ENCODE peak calls at places on chromosomes 13 and 19, in six cellular contexts. C is IMR-90, T is H9, G is neuronal stem cell, P is H1, N is trophoblast cell. Z is an unnamed sample.

GRCh38 chr13:26629260-26629659 is 71.8 kb downstream of the WASF3 start:
- DNase-seq in T (no peak), G (no peak), C (no peak), N (peak), P (no peak), Z (no peak)

GRCh38 chr19:38303517-38304351 is at the start of gene C19orf33:
- DNase-seq in P (no peak), N (peak), T (peak), C (no peak), G (no peak), Z (no peak)

GRCh38 chr19:50242586-50242985 is 39.2 kb downstream of the MYH14 start:
- DNase-seq in G (no peak), N (no peak), P (no peak), T (no peak), C (no peak), Z (no peak)

GRCh38 chr19:14530505-14530904 is 1.1 kb downstream of the TECR start:
- DNase-seq in T (no peak), N (no peak), C (no peak), P (no peak), G (no peak), Z (no peak)

GRCh38 chr13:92390217-92390616 is 836.4 kb upstream of the GPC6 start:
- DNase-seq in T (no peak), G (no peak), P (no peak), C (no peak), N (no peak), Z (peak)

GRCh38 chr13:36905944-36906343 is 14.1 kb downstream of the SMAD9 start:
- DNase-seq in P (no peak), N (no peak), G (no peak), T (no peak), C (no peak), Z (no peak)

GRCh38 chr19:56840452-56841193 is at the start of the genes PEG3 and ZIM2:
- DNase-seq in P (no peak), T (no peak), G (peak), C (no peak), N (peak), Z (no peak)

GRCh38 chr19:45117167-45117594 is 24.2 kb downstream of the PPP1R37 start:
- DNase-seq in G (no peak), N (no peak), P (no peak), T (no peak), C (peak), Z (peak)

GRCh38 chr19:10352764-10353671 is 13.6 kb upstream of the ICAM3 start:
- DNase-seq in T (peak), N (no peak), G (peak), C (no peak), P (peak), Z (peak)

GRCh38 chr19:41703602-41704293 is 4.7 kb upstream of the CEACAM5 start:
- DNase-seq in P (no peak), G (no peak), N (no peak), T (peak), C (no peak), Z (no peak)

GRCh38 chr19:49415102-49415809 is 8.0 kb downstream of the PTH2 start:
- DNase-seq in C (no peak), N (no peak), P (no peak), T (no peak), G (no peak), Z (no peak)

GRCh38 chr19:13110099-13110610 is 6.4 kb downstream of the TRMT1 start:
- DNase-seq in P (no peak), T (no peak), N (no peak), G (no peak), C (no peak), Z (no peak)

GRCh38 chr13:93180376-93180966 is 46.1 kb upstream of the GPC6 start:
- DNase-seq in G (no peak), C (peak), T (no peak), P (no peak), N (peak), Z (peak)

GRCh38 chr19:35157431-35157830 is 2.9 kb downstream of the FXYD5 start:
- DNase-seq in P (no peak), G (no peak), N (no peak), T (no peak), C (no peak), Z (no peak)

GRCh38 chr19:11322269-11323024 is 17.0 kb downstream of the RAB3D start:
- DNase-seq in G (no peak), C (peak), P (no peak), N (no peak), T (no peak), Z (peak)

GRCh38 chr19:33464733-33465115 is 56.9 kb downstream of the PEPD start:
- DNase-seq in C (no peak), P (no peak), G (no peak), T (peak), N (no peak), Z (no peak)

GRCh38 chr13:21458816-21459701 is at the start of gene ZDHHC20:
- DNase-seq in G (peak), T (peak), P (peak), C (peak), N (peak), Z (peak)

GRCh38 chr13:31610270-31610998 is 128.9 kb upstream of the RXFP2 start:
- DNase-seq in T (no peak), C (no peak), P (no peak), N (no peak), G (no peak), Z (no peak)

GRCh38 chr13:99600318-99600717 is 99.0 kb downstream of the TM9SF2 start:
- DNase-seq in P (no peak), G (peak), T (peak), C (no peak), N (no peak), Z (no peak)

GRCh38 chr13:76884571-76885202 is 1.5 kb downstream of the KCTD12 start:
- DNase-seq in G (no peak), T (no peak), P (no peak), N (peak), C (peak), Z (peak)

GRCh38 chr19:49701271-49701786 is 10.4 kb downstream of the CPT1C start:
- DNase-seq in G (no peak), C (no peak), T (peak), N (peak), P (no peak), Z (no peak)

GRCh38 chr13:40568246-40568645 is 98.2 kb downstream of the FOXO1 start:
- DNase-seq in N (peak), P (no peak), C (no peak), G (no peak), T (no peak), Z (no peak)

GRCh38 chr19:44625531-44626066 is 12.2 kb downstream of the IGSF23 start:
- DNase-seq in P (no peak), G (no peak), C (peak), N (no peak), T (no peak), Z (no peak)

GRCh38 chr13:51097353-51098043 is 13.6 kb downstream of the C13orf42 start:
- DNase-seq in P (no peak), C (no peak), N (no peak), T (no peak), G (no peak), Z (no peak)

GRCh38 chr13:39037410-39037879 is 444 bp downstream of the PROSER1 start:
- DNase-seq in C (no peak), P (no peak), N (peak), G (no peak), T (no peak), Z (peak)

GRCh38 chr13:21557995-21558394 is 46.0 kb downstream of the MICU2 start:
- DNase-seq in P (peak), N (peak), G (no peak), C (no peak), T (peak), Z (no peak)

GRCh38 chr19:10230155-10230903 is 802 bp downstream of the S1PR2 start:
- DNase-seq in T (peak), G (peak), P (no peak), N (peak), C (peak), Z (peak)

GRCh38 chr13:78168981-78169380 is 250.3 kb upstream of the EDNRB start:
- DNase-seq in G (no peak), T (no peak), P (no peak), C (no peak), N (no peak), Z (no peak)

GRCh38 chr19:2266183-2266993 is 10.2 kb upstream of the JSRP1 start:
- DNase-seq in N (peak), P (no peak), T (no peak), G (no peak), C (peak), Z (peak)

GRCh38 chr13:113884821-113885220 is 20.9 kb upstream of the GAS6 start:
- DNase-seq in C (no peak), T (no peak), N (no peak), G (no peak), P (no peak), Z (no peak)

GRCh38 chr19:7636317-7636690 is 606 bp upstream of the STXBP2 start:
- DNase-seq in P (no peak), G (no peak), T (no peak), N (no peak), C (no peak), Z (no peak)

GRCh38 chr19:34359954-34360315 is 5.1 kb upstream of the GPI start:
- DNase-seq in C (no peak), P (no peak), N (peak), T (no peak), G (no peak), Z (no peak)

GRCh38 chr13:29934531-29935308 is 84.3 kb upstream of the UBL3 start:
- DNase-seq in G (no peak), N (no peak), C (no peak), T (no peak), P (no peak), Z (no peak)

GRCh38 chr13:100314132-100314910 is 225.4 kb downstream of the PCCA start:
- DNase-seq in N (peak), P (no peak), G (no peak), T (no peak), C (no peak), Z (no peak)

GRCh38 chr19:35975608-35976214 is 19.3 kb upstream of the SDHAF1 start:
- DNase-seq in T (no peak), G (peak), P (no peak), C (peak), N (peak), Z (peak)

GRCh38 chr19:43957891-43958290 is 6.9 kb downstream of the ZNF221 start:
- DNase-seq in P (no peak), N (no peak), G (no peak), T (no peak), C (peak), Z (peak)

GRCh38 chr13:44013666-44014291 is 134.1 kb downstream of the LACC1 start:
- DNase-seq in T (no peak), N (no peak), P (no peak), C (peak), G (no peak), Z (peak)

GRCh38 chr13:46498650-46499049 is 54.3 kb upstream of the LRCH1 start:
- DNase-seq in T (no peak), P (no peak), N (no peak), C (no peak), G (no peak), Z (no peak)

GRCh38 chr13:46507978-46508377 is 45.0 kb upstream of the LRCH1 start:
- DNase-seq in C (no peak), G (no peak), N (no peak), T (no peak), P (no peak), Z (peak)

GRCh38 chr13:46509981-46510380 is 43.0 kb upstream of the LRCH1 start:
- DNase-seq in T (no peak), C (no peak), P (no peak), N (peak), G (no peak), Z (no peak)

DNA sequence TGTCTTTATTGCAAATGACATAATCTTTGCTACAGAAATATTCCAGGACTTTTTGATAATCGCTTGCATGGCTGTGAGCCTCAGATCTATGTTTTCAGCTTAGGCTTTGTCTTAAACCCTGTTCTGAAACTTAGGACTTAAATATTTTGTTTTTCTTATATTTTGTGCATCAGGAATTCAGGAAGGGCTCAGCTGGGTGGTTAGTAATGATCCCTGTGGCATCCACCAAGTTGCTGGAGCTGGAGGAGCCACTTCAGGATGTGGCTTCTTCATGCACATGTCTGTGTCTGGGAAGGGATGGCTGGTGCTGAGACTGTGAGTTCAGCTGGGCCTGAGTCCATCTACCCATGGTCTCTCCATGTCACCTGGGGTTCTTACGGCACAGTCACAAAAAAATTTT is 48.9 kb upstream of the LRCH1 start:
- DNase-seq in G (no peak), C (no peak), T (no peak), P (no peak), N (no peak), Z (no peak)
- H3K23ac ChIP-seq in G (no peak), C (no peak), T (no peak), P (no peak), N (no peak), Z (no peak)

GRCh38 chr19:47398707-47399106 is 20.6 kb downstream of the MEIS3 start:
- DNase-seq in G (no peak), C (no peak), N (no peak), P (no peak), T (no peak), Z (no peak)
- H3K23ac ChIP-seq in G (no peak), C (no peak), N (no peak), P (no peak), T (no peak), Z (no peak)

GRCh38 chr13:37929308-37929707 is 59.7 kb upstream of the TRPC4 start:
- DNase-seq in G (no peak), P (no peak), T (no peak), C (no peak), N (no peak), Z (no peak)

DNA sequence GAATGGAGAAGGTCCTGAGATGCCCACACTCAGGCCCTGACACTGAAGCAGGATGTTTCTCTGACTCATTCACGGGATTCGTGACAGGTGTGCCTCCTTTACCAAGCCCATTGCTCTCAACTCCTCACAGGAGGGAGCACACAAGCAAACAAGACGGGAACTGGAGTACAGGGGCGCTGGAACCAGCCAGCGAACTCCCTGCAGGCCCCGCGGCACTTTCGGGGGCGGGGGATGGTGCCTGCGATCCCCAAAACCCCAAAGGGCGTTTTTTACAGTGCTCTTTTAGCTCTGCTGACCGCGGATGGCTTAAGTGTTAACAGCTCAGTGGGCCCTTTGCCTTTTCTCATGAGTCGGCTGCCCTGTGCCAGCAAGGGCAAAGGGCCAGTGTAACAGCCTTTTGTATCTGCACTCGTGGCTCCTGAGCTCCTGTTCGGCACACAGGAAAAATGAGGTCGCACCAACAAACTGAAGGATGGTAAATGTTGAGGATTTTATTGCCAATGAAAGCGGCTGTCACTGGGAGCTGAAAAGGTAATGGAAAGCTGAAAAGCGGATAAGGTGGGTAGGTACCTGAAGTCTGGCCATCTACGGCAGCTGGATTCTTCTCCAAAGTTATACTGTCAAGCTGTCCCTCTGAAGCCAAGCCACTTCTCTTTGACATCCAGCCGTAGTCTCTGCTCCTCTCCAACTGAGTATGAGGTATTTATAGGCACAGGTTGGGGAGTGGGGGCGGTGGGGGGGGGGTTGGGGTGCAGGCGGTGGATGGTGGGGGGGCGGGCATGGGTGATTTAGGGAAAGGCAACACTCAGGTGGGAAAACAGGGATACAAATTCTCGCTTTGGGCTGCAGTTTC is 65.0 kb upstream of the TRPC4 start:
- DNase-seq in P (no peak), N (no peak), C (no peak), T (peak), G (no peak), Z (no peak)
- H3K23ac ChIP-seq in P (no peak), N (no peak), C (no peak), T (no peak), G (no peak), Z (no peak)

GRCh38 chr19:17968376-17968775 is 1.5 kb downstream of the KCNN1 start:
- DNase-seq in T (no peak), C (no peak), G (no peak), N (no peak), P (no peak), Z (no peak)
- H3K23ac ChIP-seq in T (no peak), C (no peak), G (peak), N (no peak), P (no peak), Z (no peak)

DNA sequence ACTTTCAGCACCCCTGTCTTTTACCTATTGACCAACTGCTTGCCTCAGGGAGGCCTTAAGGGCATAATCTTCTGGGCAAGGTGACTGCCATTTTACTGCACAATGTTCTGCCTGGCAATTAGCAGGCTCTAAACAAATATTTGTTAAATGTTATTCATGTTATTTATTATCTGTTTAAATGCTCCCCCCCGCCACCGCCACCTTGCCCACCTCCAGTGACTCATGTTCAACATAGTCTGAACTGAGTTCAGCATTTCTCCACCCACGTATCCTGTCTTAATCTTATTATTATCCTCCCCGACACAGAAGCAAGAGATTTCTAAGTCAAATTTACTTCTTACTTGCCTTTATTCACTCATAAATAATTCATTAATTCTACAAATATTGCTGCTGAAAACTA is 144.8 kb downstream of the LIG4 start:
- DNase-seq in C (no peak), G (no peak), T (no peak), N (no peak), P (no peak), Z (no peak)
- H3K23ac ChIP-seq in C (no peak), G (no peak), T (no peak), N (no peak), P (no peak), Z (no peak)

DNA sequence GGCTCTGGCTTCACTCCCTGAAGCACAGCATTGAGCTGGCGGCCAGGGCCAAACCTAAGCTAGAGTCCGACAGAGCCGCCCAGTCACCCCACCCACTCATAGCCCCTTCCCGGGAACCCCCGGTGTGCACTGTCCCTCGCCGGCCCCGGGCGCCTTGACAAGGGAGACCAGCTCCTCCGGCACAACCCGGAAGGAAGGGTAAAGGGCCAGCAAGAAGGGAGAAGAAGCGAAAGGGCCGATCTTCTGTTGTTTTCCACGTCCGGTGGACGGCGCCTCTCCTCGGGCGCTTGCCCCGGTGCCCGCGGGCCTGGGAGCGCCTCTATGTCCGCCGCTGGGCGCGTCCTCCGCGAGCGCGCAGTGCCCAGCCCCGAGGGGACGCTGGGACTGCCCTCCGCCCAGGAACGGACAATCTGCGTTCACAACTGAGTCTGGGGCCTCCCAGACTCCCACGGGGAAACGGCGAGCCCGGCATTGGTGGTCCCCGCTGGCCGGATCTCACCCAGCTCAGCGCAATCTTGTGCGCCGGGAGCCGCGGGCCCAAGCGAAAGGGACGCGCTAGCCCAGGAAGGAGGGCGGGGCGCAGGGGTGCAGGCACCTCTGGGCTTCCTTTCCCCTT is 172.5 kb upstream of the MIR17HG start:
- DNase-seq in C (no peak), T (peak), N (no peak), P (no peak), G (no peak), Z (no peak)
- H3K23ac ChIP-seq in C (no peak), T (no peak), N (no peak), P (no peak), G (no peak), Z (no peak)

GRCh38 chr19:39514840-39515550 is at the start of gene SELENOV:
- DNase-seq in P (no peak), C (no peak), G (no peak), N (no peak), T (peak), Z (no peak)
- H3K23ac ChIP-seq in P (no peak), C (peak), G (peak), N (no peak), T (no peak), Z (peak)

GRCh38 chr13:109668433-109669233 is 117.8 kb downstream of the IRS2 start:
- DNase-seq in N (peak), T (no peak), G (no peak), C (no peak), P (no peak), Z (no peak)

GRCh38 chr13:109671919-109672318 is 114.5 kb downstream of the IRS2 start:
- DNase-seq in P (no peak), C (no peak), T (no peak), N (no peak), G (no peak), Z (peak)

GRCh38 chr13:109669234-109669612 is 117.2 kb downstream of the IRS2 start:
- DNase-seq in G (no peak), P (no peak), C (no peak), N (no peak), T (no peak), Z (no peak)

GRCh38 chr13:109670776-109671175 is 115.6 kb downstream of the IRS2 start:
- DNase-seq in C (no peak), G (no peak), N (no peak), T (no peak), P (no peak), Z (no peak)

GRCh38 chr13:109669956-109670355 is 116.4 kb downstream of the IRS2 start:
- DNase-seq in N (no peak), G (no peak), C (no peak), T (no peak), P (no peak), Z (no peak)
- H3K23ac ChIP-seq in N (no peak), G (peak), C (no peak), T (no peak), P (no peak), Z (no peak)